ENCODE peak calls at places on chromosomes 2 and 18, in seven cellular contexts. One of them, this sample, is unnamed.

GRCh38 chr18:68417826-68418225 is 297.1 kb downstream of the TMX3 start:
- DNase-seq in A549: no peak
- DNase-seq in RWPE1: no peak
- DNase-seq in cardiac muscle cell: peak; percentile 75
- DNase-seq in fibroblast of pulmonary artery: peak; percentile 84
- DNase-seq in activated CD8-positive, alpha-beta T cell treated with anti-CD3 and anti-CD28 coated beads for 36 hours: no peak
- DNase-seq in BJ: no peak
- DNase-seq in this sample: peak; percentile 29

GRCh38 chr2:128967666-128968065 is 649.0 kb upstream of the HS6ST1 start:
- DNase-seq in A549: no peak
- DNase-seq in RWPE1: no peak
- DNase-seq in cardiac muscle cell: no peak
- DNase-seq in fibroblast of pulmonary artery: no peak
- DNase-seq in activated CD8-positive, alpha-beta T cell treated with anti-CD3 and anti-CD28 coated beads for 36 hours: no peak
- DNase-seq in BJ: no peak
- DNase-seq in this sample: no peak

GRCh38 chr2:234770081-234770506 is 181.7 kb upstream of the SH3BP4 start:
- DNase-seq in A549: no peak
- DNase-seq in RWPE1: no peak
- DNase-seq in cardiac muscle cell: peak; percentile 83
- DNase-seq in fibroblast of pulmonary artery: peak; percentile 48
- DNase-seq in activated CD8-positive, alpha-beta T cell treated with anti-CD3 and anti-CD28 coated beads for 36 hours: no peak
- DNase-seq in BJ: no peak
- DNase-seq in this sample: no peak

GRCh38 chr2:237739101-237739500 is 59.5 kb upstream of the RBM44 start:
- DNase-seq in A549: no peak
- DNase-seq in RWPE1: no peak
- DNase-seq in cardiac muscle cell: no peak
- DNase-seq in fibroblast of pulmonary artery: no peak
- DNase-seq in activated CD8-positive, alpha-beta T cell treated with anti-CD3 and anti-CD28 coated beads for 36 hours: no peak
- DNase-seq in BJ: no peak
- DNase-seq in this sample: no peak

GRCh38 chr2:150806336-150806735 is 318.9 kb upstream of the RND3 start:
- DNase-seq in A549: no peak
- DNase-seq in RWPE1: no peak
- DNase-seq in cardiac muscle cell: peak; percentile 43
- DNase-seq in fibroblast of pulmonary artery: no peak
- DNase-seq in activated CD8-positive, alpha-beta T cell treated with anti-CD3 and anti-CD28 coated beads for 36 hours: no peak
- DNase-seq in BJ: no peak
- DNase-seq in this sample: no peak

GRCh38 chr2:126783341-126783740 is 115.3 kb upstream of the TEX51 start:
- DNase-seq in A549: no peak
- DNase-seq in RWPE1: no peak
- DNase-seq in cardiac muscle cell: no peak
- DNase-seq in fibroblast of pulmonary artery: no peak
- DNase-seq in activated CD8-positive, alpha-beta T cell treated with anti-CD3 and anti-CD28 coated beads for 36 hours: no peak
- DNase-seq in BJ: no peak
- DNase-seq in this sample: no peak

GRCh38 chr2:42061839-42062238 is 14.0 kb downstream of the PKDCC start:
- DNase-seq in A549: no peak
- DNase-seq in RWPE1: no peak
- DNase-seq in cardiac muscle cell: no peak
- DNase-seq in fibroblast of pulmonary artery: no peak
- DNase-seq in activated CD8-positive, alpha-beta T cell treated with anti-CD3 and anti-CD28 coated beads for 36 hours: no peak
- DNase-seq in BJ: no peak
- DNase-seq in this sample: no peak

GRCh38 chr2:45748239-45748638 is 96.8 kb downstream of the PRKCE start:
- DNase-seq in A549: no peak
- DNase-seq in RWPE1: no peak
- DNase-seq in cardiac muscle cell: peak; percentile 68
- DNase-seq in fibroblast of pulmonary artery: peak; percentile 40
- DNase-seq in activated CD8-positive, alpha-beta T cell treated with anti-CD3 and anti-CD28 coated beads for 36 hours: no peak
- DNase-seq in BJ: peak; percentile 95
- DNase-seq in this sample: peak; percentile 98

GRCh38 chr2:145543155-145543554 is 1023.2 kb upstream of the ZEB2 start:
- DNase-seq in A549: no peak
- DNase-seq in RWPE1: no peak
- DNase-seq in cardiac muscle cell: no peak
- DNase-seq in fibroblast of pulmonary artery: no peak
- DNase-seq in activated CD8-positive, alpha-beta T cell treated with anti-CD3 and anti-CD28 coated beads for 36 hours: no peak
- DNase-seq in BJ: no peak
- DNase-seq in this sample: no peak

GRCh38 chr2:102925003-102925402 is 163.2 kb downstream of the TMEM182 start:
- DNase-seq in A549: no peak
- DNase-seq in RWPE1: no peak
- DNase-seq in cardiac muscle cell: no peak
- DNase-seq in fibroblast of pulmonary artery: no peak
- DNase-seq in activated CD8-positive, alpha-beta T cell treated with anti-CD3 and anti-CD28 coated beads for 36 hours: no peak
- DNase-seq in BJ: no peak
- DNase-seq in this sample: no peak

GRCh38 chr18:24754572-24754971 is 294.1 kb downstream of the HRH4 start:
- DNase-seq in A549: no peak
- DNase-seq in RWPE1: no peak
- DNase-seq in cardiac muscle cell: no peak
- DNase-seq in fibroblast of pulmonary artery: no peak
- DNase-seq in activated CD8-positive, alpha-beta T cell treated with anti-CD3 and anti-CD28 coated beads for 36 hours: no peak
- DNase-seq in BJ: no peak
- DNase-seq in this sample: no peak

GRCh38 chr18:76476665-76477561 is 18.1 kb downstream of the ZNF516 start:
- DNase-seq in A549: peak; percentile 72
- DNase-seq in RWPE1: peak; percentile 17
- DNase-seq in cardiac muscle cell: peak; percentile 94
- DNase-seq in fibroblast of pulmonary artery: peak; percentile 95
- DNase-seq in activated CD8-positive, alpha-beta T cell treated with anti-CD3 and anti-CD28 coated beads for 36 hours: no peak
- DNase-seq in BJ: peak; percentile 86
- DNase-seq in this sample: peak; percentile 74

GRCh38 chr18:31646332-31646822 is 38.0 kb downstream of the B4GALT6 start:
- DNase-seq in A549: no peak
- DNase-seq in RWPE1: no peak
- DNase-seq in cardiac muscle cell: no peak
- DNase-seq in fibroblast of pulmonary artery: no peak
- DNase-seq in activated CD8-positive, alpha-beta T cell treated with anti-CD3 and anti-CD28 coated beads for 36 hours: peak; percentile 27
- DNase-seq in BJ: peak; percentile 24
- DNase-seq in this sample: no peak

GRCh38 chr2:99858951-99859596 is 283.3 kb downstream of the AFF3 start:
- DNase-seq in A549: no peak
- DNase-seq in RWPE1: no peak
- DNase-seq in cardiac muscle cell: no peak
- DNase-seq in fibroblast of pulmonary artery: no peak
- DNase-seq in activated CD8-positive, alpha-beta T cell treated with anti-CD3 and anti-CD28 coated beads for 36 hours: no peak
- DNase-seq in BJ: no peak
- DNase-seq in this sample: no peak

GRCh38 chr2:150296795-150297546 is 190.5 kb downstream of the RND3 start:
- DNase-seq in A549: peak; percentile 22
- DNase-seq in RWPE1: no peak
- DNase-seq in cardiac muscle cell: peak; percentile 67
- DNase-seq in fibroblast of pulmonary artery: peak; percentile 81
- DNase-seq in activated CD8-positive, alpha-beta T cell treated with anti-CD3 and anti-CD28 coated beads for 36 hours: no peak
- DNase-seq in BJ: no peak
- DNase-seq in this sample: no peak

GRCh38 chr18:39863916-39864315 is 2091.1 kb upstream of the PIK3C3 start:
- DNase-seq in A549: no peak
- DNase-seq in RWPE1: no peak
- DNase-seq in cardiac muscle cell: no peak
- DNase-seq in fibroblast of pulmonary artery: no peak
- DNase-seq in activated CD8-positive, alpha-beta T cell treated with anti-CD3 and anti-CD28 coated beads for 36 hours: no peak
- DNase-seq in BJ: no peak
- DNase-seq in this sample: no peak

GRCh38 chr18:79944126-79944731 is 7.2 kb downstream of the SLC66A2 start:
- DNase-seq in A549: no peak
- DNase-seq in RWPE1: no peak
- DNase-seq in cardiac muscle cell: peak; percentile 65
- DNase-seq in fibroblast of pulmonary artery: peak; percentile 66
- DNase-seq in activated CD8-positive, alpha-beta T cell treated with anti-CD3 and anti-CD28 coated beads for 36 hours: peak; percentile 71
- DNase-seq in BJ: no peak
- DNase-seq in this sample: no peak

GRCh38 chr2:12177995-12178760 is 431.7 kb downstream of the LPIN1 start:
- DNase-seq in A549: no peak
- DNase-seq in RWPE1: no peak
- DNase-seq in cardiac muscle cell: no peak
- DNase-seq in fibroblast of pulmonary artery: no peak
- DNase-seq in activated CD8-positive, alpha-beta T cell treated with anti-CD3 and anti-CD28 coated beads for 36 hours: no peak
- DNase-seq in BJ: no peak
- DNase-seq in this sample: no peak

GRCh38 chr2:2707111-2708035 is 376.3 kb upstream of the MYT1L start:
- DNase-seq in A549: no peak
- DNase-seq in RWPE1: no peak
- DNase-seq in cardiac muscle cell: no peak
- DNase-seq in fibroblast of pulmonary artery: no peak
- DNase-seq in activated CD8-positive, alpha-beta T cell treated with anti-CD3 and anti-CD28 coated beads for 36 hours: no peak
- DNase-seq in BJ: no peak
- DNase-seq in this sample: no peak

GRCh38 chr2:21381421-21381820 is 257.7 kb downstream of the TDRD15 start:
- DNase-seq in A549: no peak
- DNase-seq in RWPE1: no peak
- DNase-seq in cardiac muscle cell: no peak
- DNase-seq in fibroblast of pulmonary artery: no peak
- DNase-seq in activated CD8-positive, alpha-beta T cell treated with anti-CD3 and anti-CD28 coated beads for 36 hours: no peak
- DNase-seq in BJ: no peak
- DNase-seq in this sample: no peak

GRCh38 chr2:64652231-64653173 is 1.2 kb downstream of the SERTAD2 start:
- DNase-seq in A549: peak; percentile 54
- DNase-seq in RWPE1: no peak
- DNase-seq in cardiac muscle cell: peak; percentile 77
- DNase-seq in fibroblast of pulmonary artery: peak; percentile 69
- DNase-seq in activated CD8-positive, alpha-beta T cell treated with anti-CD3 and anti-CD28 coated beads for 36 hours: peak; percentile 60
- DNase-seq in BJ: no peak
- DNase-seq in this sample: no peak

GRCh38 chr18:74505776-74506175 is 9.6 kb downstream of the CNDP2 start:
- DNase-seq in A549: no peak
- DNase-seq in RWPE1: no peak
- DNase-seq in cardiac muscle cell: no peak
- DNase-seq in fibroblast of pulmonary artery: no peak
- DNase-seq in activated CD8-positive, alpha-beta T cell treated with anti-CD3 and anti-CD28 coated beads for 36 hours: no peak
- DNase-seq in BJ: no peak
- DNase-seq in this sample: no peak
- TF ChIP-seq CTCF in A549: no peak
- TF ChIP-seq CTCF in RWPE1: no peak
- TF ChIP-seq CTCF in cardiac muscle cell: no peak
- TF ChIP-seq CTCF in fibroblast of pulmonary artery: no peak
- TF ChIP-seq CTCF in activated CD8-positive, alpha-beta T cell treated with anti-CD3 and anti-CD28 coated beads for 36 hours: no peak
- TF ChIP-seq CTCF in BJ: no peak
- TF ChIP-seq CTCF in this sample: no peak

DNA sequence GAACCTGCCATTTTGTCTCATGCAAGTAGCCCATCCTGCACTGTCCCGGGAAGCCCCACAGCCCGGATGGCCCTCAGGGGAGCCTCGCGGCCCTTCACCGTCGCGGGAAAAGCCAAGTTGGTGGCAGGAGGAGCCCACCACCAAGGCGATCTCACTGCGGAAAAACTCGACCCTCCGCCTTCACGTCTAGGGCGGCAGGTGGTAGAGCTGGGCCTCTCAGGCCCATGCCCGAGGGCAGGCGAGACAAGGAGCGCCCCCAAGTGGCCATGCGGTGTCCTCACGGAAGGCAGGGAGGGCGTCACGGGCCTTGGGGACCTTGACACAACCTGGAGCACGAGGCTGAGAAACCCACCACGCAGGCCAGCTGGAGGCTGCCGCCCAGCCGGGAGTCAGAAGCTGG is 34.8 kb upstream of the SKA1 start:
- DNase-seq in A549: no peak
- DNase-seq in RWPE1: no peak
- DNase-seq in cardiac muscle cell: no peak
- DNase-seq in fibroblast of pulmonary artery: no peak
- DNase-seq in activated CD8-positive, alpha-beta T cell treated with anti-CD3 and anti-CD28 coated beads for 36 hours: peak; percentile 18
- DNase-seq in BJ: no peak
- DNase-seq in this sample: no peak
- TF ChIP-seq CTCF in A549: no peak
- TF ChIP-seq CTCF in RWPE1: no peak
- TF ChIP-seq CTCF in cardiac muscle cell: no peak
- TF ChIP-seq CTCF in fibroblast of pulmonary artery: no peak
- TF ChIP-seq CTCF in activated CD8-positive, alpha-beta T cell treated with anti-CD3 and anti-CD28 coated beads for 36 hours: peak; percentile 19
- TF ChIP-seq CTCF in BJ: no peak
- TF ChIP-seq CTCF in this sample: no peak

GRCh38 chr2:35783723-35784122 is 571.9 kb upstream of the CRIM1 start:
- DNase-seq in A549: peak; percentile 78
- DNase-seq in RWPE1: peak; percentile 9
- DNase-seq in cardiac muscle cell: no peak
- DNase-seq in fibroblast of pulmonary artery: no peak
- DNase-seq in activated CD8-positive, alpha-beta T cell treated with anti-CD3 and anti-CD28 coated beads for 36 hours: no peak
- DNase-seq in BJ: no peak
- DNase-seq in this sample: no peak
- TF ChIP-seq CTCF in A549: no peak
- TF ChIP-seq CTCF in RWPE1: no peak
- TF ChIP-seq CTCF in cardiac muscle cell: no peak
- TF ChIP-seq CTCF in fibroblast of pulmonary artery: no peak
- TF ChIP-seq CTCF in activated CD8-positive, alpha-beta T cell treated with anti-CD3 and anti-CD28 coated beads for 36 hours: no peak
- TF ChIP-seq CTCF in BJ: no peak
- TF ChIP-seq CTCF in this sample: no peak

GRCh38 chr2:196990092-196990491 is 63.6 kb upstream of the PGAP1 start:
- DNase-seq in A549: no peak
- DNase-seq in RWPE1: no peak
- DNase-seq in cardiac muscle cell: no peak
- DNase-seq in fibroblast of pulmonary artery: no peak
- DNase-seq in activated CD8-positive, alpha-beta T cell treated with anti-CD3 and anti-CD28 coated beads for 36 hours: no peak
- DNase-seq in BJ: no peak
- DNase-seq in this sample: no peak
- TF ChIP-seq CTCF in A549: no peak
- TF ChIP-seq CTCF in RWPE1: no peak
- TF ChIP-seq CTCF in cardiac muscle cell: no peak
- TF ChIP-seq CTCF in fibroblast of pulmonary artery: no peak
- TF ChIP-seq CTCF in activated CD8-positive, alpha-beta T cell treated with anti-CD3 and anti-CD28 coated beads for 36 hours: no peak
- TF ChIP-seq CTCF in BJ: no peak
- TF ChIP-seq CTCF in this sample: no peak

GRCh38 chr2:85602476-85603234 is at the start of gene TMEM150A:
- DNase-seq in A549: peak; percentile 88
- DNase-seq in RWPE1: peak; percentile 85
- DNase-seq in cardiac muscle cell: peak; percentile 96
- DNase-seq in fibroblast of pulmonary artery: peak; percentile 92
- DNase-seq in activated CD8-positive, alpha-beta T cell treated with anti-CD3 and anti-CD28 coated beads for 36 hours: peak; percentile 95
- DNase-seq in BJ: no peak
- DNase-seq in this sample: peak; percentile 60
- TF ChIP-seq CTCF in A549: peak; percentile 17
- TF ChIP-seq CTCF in RWPE1: no peak
- TF ChIP-seq CTCF in cardiac muscle cell: peak; percentile 29
- TF ChIP-seq CTCF in fibroblast of pulmonary artery: no peak
- TF ChIP-seq CTCF in activated CD8-positive, alpha-beta T cell treated with anti-CD3 and anti-CD28 coated beads for 36 hours: peak; percentile 35
- TF ChIP-seq CTCF in BJ: peak; percentile 28
- TF ChIP-seq CTCF in this sample: no peak

DNA sequence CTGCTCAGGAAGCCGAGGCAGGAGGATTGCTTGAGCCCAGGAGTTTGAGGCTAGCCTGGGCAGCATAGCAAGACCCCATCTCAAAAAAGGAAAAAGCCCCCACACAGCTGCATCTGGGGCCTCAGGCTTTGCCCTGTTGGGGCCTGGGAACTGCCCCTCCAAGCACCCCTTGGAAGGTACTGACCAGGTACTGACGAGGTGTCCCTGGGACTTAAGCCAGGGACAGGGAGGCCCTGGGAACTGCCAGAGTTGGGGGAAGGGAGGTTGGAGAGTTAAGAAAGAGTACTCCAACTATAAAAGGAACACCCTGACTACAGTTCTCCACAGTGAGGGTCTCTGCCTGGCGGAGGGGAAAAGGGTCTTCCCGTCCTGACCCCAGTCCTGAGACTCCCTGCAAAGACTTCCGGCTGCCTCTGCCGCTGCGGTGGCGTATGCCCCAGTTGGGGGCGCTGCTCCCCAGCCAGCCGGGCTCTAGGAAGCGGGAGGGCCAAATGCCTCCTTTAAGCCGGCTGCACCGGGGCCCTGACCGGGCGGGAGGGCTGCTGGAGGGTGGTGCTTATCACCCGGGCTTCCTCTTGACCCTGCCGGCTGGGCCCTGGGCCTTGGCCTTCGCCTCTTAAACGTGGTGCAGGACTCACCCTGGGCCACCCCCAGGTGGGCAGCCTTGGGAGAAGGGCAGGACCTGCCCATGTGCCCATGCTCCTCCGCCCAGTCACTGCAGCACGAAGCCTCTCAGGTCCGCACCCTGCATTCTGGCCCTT is 12.8 kb downstream of the SLC30A3 start:
- DNase-seq in A549: peak; percentile 65
- DNase-seq in RWPE1: no peak
- DNase-seq in cardiac muscle cell: peak; percentile 67
- DNase-seq in fibroblast of pulmonary artery: peak; percentile 50
- DNase-seq in activated CD8-positive, alpha-beta T cell treated with anti-CD3 and anti-CD28 coated beads for 36 hours: peak; percentile 77
- DNase-seq in BJ: no peak
- DNase-seq in this sample: no peak
- TF ChIP-seq CTCF in A549: peak; percentile 84
- TF ChIP-seq CTCF in RWPE1: no peak
- TF ChIP-seq CTCF in cardiac muscle cell: peak; percentile 85
- TF ChIP-seq CTCF in fibroblast of pulmonary artery: peak; percentile 76
- TF ChIP-seq CTCF in activated CD8-positive, alpha-beta T cell treated with anti-CD3 and anti-CD28 coated beads for 36 hours: peak; percentile 91
- TF ChIP-seq CTCF in BJ: peak; percentile 76
- TF ChIP-seq CTCF in this sample: peak; percentile 83

This sample was measured in AG09319.